ENCODE peak calls at places on chromosomes 6 and 20, in six cellular contexts. K is fibroblast of lung, S is endothelial cell of umbilical vein, I is mammary epithelial cell, M is neural progenitor cell, R is IMR-90. V is an unnamed sample.
A peak's percentile ranks its signal among the peaks of the same experiment; 100 is the strongest.

GRCh38 chr6:3773696-3774298 is 22.3 kb upstream of the PXDC1 start:
- DNase-seq in S (peak; percentile 79), K (peak; percentile 47), R (no peak), M (no peak), I (no peak), V (no peak)

GRCh38 chr20:47110819-47111218 is 216.2 kb downstream of the EYA2 start:
- DNase-seq in M (no peak), I (no peak), K (no peak), S (no peak), R (no peak), V (no peak)

GRCh38 chr6:166572370-166573261 is 13.9 kb downstream of the RAMACL start:
- DNase-seq in S (no peak), R (peak; percentile 98), K (peak; percentile 79), I (no peak), M (peak; percentile 40), V (no peak)

GRCh38 chr6:56699066-56699654 is 56.5 kb upstream of the DST start:
- DNase-seq in M (no peak), I (no peak), S (peak; percentile 63), R (peak; percentile 53), K (no peak), V (no peak)

GRCh38 chr6:107670792-107671199 is 153.3 kb downstream of the SCML4 start:
- DNase-seq in K (peak; percentile 44), I (peak; percentile 20), M (peak; percentile 30), S (peak; percentile 66), R (peak; percentile 67), V (no peak)

GRCh38 chr6:166008441-166009369 is 158.9 kb downstream of the TBXT start:
- DNase-seq in M (peak; percentile 63), I (no peak), R (peak; percentile 88), S (no peak), K (peak; percentile 71), V (no peak)

GRCh38 chr6:89411269-89412070 is 603 bp downstream of the RRAGD start:
- DNase-seq in M (peak; percentile 83), I (peak; percentile 11), S (no peak), R (no peak), K (no peak), V (peak; percentile 84)

GRCh38 chr6:75882734-75883133 is 133.7 kb downstream of the MYO6 start:
- DNase-seq in M (no peak), K (peak; percentile 59), S (no peak), R (peak; percentile 79), I (peak; percentile 74), V (no peak)

GRCh38 chr6:44128020-44128917 is 915 bp downstream of the TMEM63B start:
- DNase-seq in S (peak; percentile 17), R (no peak), M (peak; percentile 74), K (peak; percentile 33), I (peak; percentile 57), V (peak; percentile 84)

GRCh38 chr6:51901766-51902165 is 185.6 kb downstream of the PKHD1 start:
- DNase-seq in M (peak; percentile 27), S (no peak), K (no peak), I (no peak), R (no peak), V (no peak)

GRCh38 chr20:53736757-53737403 is 143.2 kb upstream of the ZNF217 start:
- DNase-seq in I (peak; percentile 57), S (peak; percentile 14), R (peak; percentile 49), M (no peak), K (peak; percentile 67), V (no peak)

GRCh38 chr20:22905667-22906066 is 129.4 kb upstream of the SSTR4 start:
- DNase-seq in I (no peak), M (no peak), S (no peak), K (peak; percentile 4), R (no peak), V (no peak)

GRCh38 chr6:3801960-3802359 is 47.2 kb upstream of the FAM50B start:
- DNase-seq in S (no peak), K (no peak), R (no peak), I (no peak), M (no peak), V (no peak)

GRCh38 chr6:119032428-119032827 is 46.0 kb downstream of the FAM184A start:
- DNase-seq in S (no peak), I (no peak), M (no peak), K (no peak), R (no peak), V (no peak)
- TF ChIP-seq CTCF in S (no peak), I (no peak), M (no peak), K (no peak), R (no peak), V (no peak)

GRCh38 chr20:4081396-4081795 is 66.0 kb upstream of the RNF24 start:
- DNase-seq in M (no peak), K (peak; percentile 68), I (no peak), R (no peak), S (no peak), V (no peak)
- H3K9ac ChIP-seq in M (no peak overlapping the region), K (no peak overlapping the region), I (no peak overlapping the region), R (no peak overlapping the region), S (no peak overlapping the region), V (no peak overlapping the region)

GRCh38 chr20:24100370-24101011 is 111.9 kb upstream of the GGTLC1 start:
- DNase-seq in K (peak; percentile 22), M (peak; percentile 80), S (peak; percentile 64), R (peak; percentile 47), I (peak; percentile 66), V (no peak)
- TF ChIP-seq CTCF in K (peak; percentile 54), M (peak; percentile 79), S (peak; percentile 77), R (peak; percentile 58), I (peak; percentile 51), V (peak; percentile 63)

GRCh38 chr20:5504061-5504739 is 187.4 kb upstream of the PROKR2 start:
- DNase-seq in K (peak; percentile 33), S (peak; percentile 27), R (no peak), I (no peak), M (no peak), V (peak; percentile 81)
- H3K9ac ChIP-seq in K (peak overlapping the region; percentile 54), S (no peak overlapping the region), R (peak overlapping the region; percentile 61), I (no peak overlapping the region), M (no peak overlapping the region), V (peak overlapping the region; percentile 48)

GRCh38 chr6:157339432-157339831 is 16.1 kb upstream of the TMEM242 start:
- DNase-seq in I (no peak), M (no peak), K (no peak), R (no peak), S (no peak), V (no peak)
- TF ChIP-seq CTCF in I (no peak), M (no peak), K (no peak), R (no peak), S (no peak), V (no peak)

GRCh38 chr20:36065427-36065998 is 89.0 kb upstream of the EPB41L1 start:
- DNase-seq in R (no peak), K (no peak), I (no peak), M (no peak), S (no peak), V (no peak)
- H3K9ac ChIP-seq in R (no peak overlapping the region), K (no peak overlapping the region), I (no peak overlapping the region), M (no peak overlapping the region), S (no peak overlapping the region), V (peak overlapping the region; percentile 41)

GRCh38 chr6:55069132-55069781 is 105.1 kb upstream of the HCRTR2 start:
- DNase-seq in R (peak; percentile 66), K (peak; percentile 43), S (peak; percentile 60), M (peak; percentile 68), I (peak; percentile 39), V (no peak)
- TF ChIP-seq CTCF in R (peak; percentile 87), K (peak; percentile 68), S (peak; percentile 35), M (peak; percentile 79), I (peak; percentile 76), V (peak; percentile 43)

GRCh38 chr6:160134779-160135547 is 13.3 kb downstream of the SLC22A1 start:
- DNase-seq in S (no peak), R (no peak), M (no peak), I (no peak), K (no peak), V (no peak)
- H3K9ac ChIP-seq in S (no peak overlapping the region), R (no peak overlapping the region), M (no peak overlapping the region), I (no peak overlapping the region), K (no peak overlapping the region), V (no peak overlapping the region)

V was measured in kidney.